ENCODE peak calls at places on chromosomes 4 and X, in five cellular contexts. One of them, this sample, is unnamed.
A peak's percentile ranks its signal among the peaks of the same experiment; 100 is the strongest.

GRCh38 chrX:129540725-129541184 is 696 bp downstream of the OCRL start:
- DNase-seq in left ventricle myocardium inferior: peak; percentile 13
- DNase-seq in fibroblast of the aortic adventitia: peak; percentile 10
- DNase-seq in cardiac muscle cell: no peak
- DNase-seq in HFF-Myc: no peak
- DNase-seq in this sample: no peak

GRCh38 chrX:111352424-111352823 is 59.6 kb downstream of the DCX start:
- DNase-seq in left ventricle myocardium inferior: peak; percentile 23
- DNase-seq in fibroblast of the aortic adventitia: peak; percentile 33
- DNase-seq in HFF-Myc: no peak
- DNase-seq in cardiac muscle cell: peak; percentile 58
- DNase-seq in this sample: peak; percentile 78

GRCh38 chrX:123223859-123224258 is 39.8 kb downstream of the GRIA3 start:
- DNase-seq in cardiac muscle cell: no peak
- DNase-seq in HFF-Myc: no peak
- DNase-seq in left ventricle myocardium inferior: no peak
- DNase-seq in fibroblast of the aortic adventitia: no peak
- DNase-seq in this sample: no peak

GRCh38 chr4:9685692-9686091 is 95.7 kb upstream of the DRD5 start:
- DNase-seq in fibroblast of the aortic adventitia: no peak
- DNase-seq in HFF-Myc: no peak
- DNase-seq in left ventricle myocardium inferior: no peak
- DNase-seq in cardiac muscle cell: no peak
- DNase-seq in this sample: no peak

GRCh38 chrX:139862208-139862607 is 70.6 kb downstream of the ATP11C start:
- DNase-seq in fibroblast of the aortic adventitia: no peak
- DNase-seq in cardiac muscle cell: no peak
- DNase-seq in left ventricle myocardium inferior: no peak
- DNase-seq in HFF-Myc: no peak
- DNase-seq in this sample: no peak

GRCh38 chr4:14853186-14853946 is 148.9 kb upstream of the CPEB2 start:
- DNase-seq in left ventricle myocardium inferior: no peak
- DNase-seq in HFF-Myc: peak; percentile 30
- DNase-seq in cardiac muscle cell: peak; percentile 80
- DNase-seq in fibroblast of the aortic adventitia: peak; percentile 89
- DNase-seq in this sample: peak; percentile 91

GRCh38 chrX:51047950-51048349 is 137.4 kb downstream of the BMP15 start:
- DNase-seq in fibroblast of the aortic adventitia: no peak
- DNase-seq in HFF-Myc: no peak
- DNase-seq in cardiac muscle cell: no peak
- DNase-seq in left ventricle myocardium inferior: no peak
- DNase-seq in this sample: no peak

GRCh38 chr4:110876866-110877265 is 254.0 kb upstream of the PITX2 start:
- DNase-seq in left ventricle myocardium inferior: no peak
- DNase-seq in cardiac muscle cell: no peak
- DNase-seq in fibroblast of the aortic adventitia: no peak
- DNase-seq in HFF-Myc: no peak
- DNase-seq in this sample: no peak

GRCh38 chrX:72003811-72004750 is 93.4 kb downstream of the NHSL2 start:
- DNase-seq in HFF-Myc: peak; percentile 70
- DNase-seq in left ventricle myocardium inferior: peak; percentile 35
- DNase-seq in cardiac muscle cell: peak; percentile 52
- DNase-seq in fibroblast of the aortic adventitia: peak; percentile 61
- DNase-seq in this sample: peak; percentile 56

GRCh38 chr4:154595807-154596206 is 5.3 kb upstream of the FGA start:
- DNase-seq in cardiac muscle cell: no peak
- DNase-seq in left ventricle myocardium inferior: no peak
- DNase-seq in HFF-Myc: no peak
- DNase-seq in fibroblast of the aortic adventitia: no peak
- DNase-seq in this sample: no peak

GRCh38 chr4:955161-955921 is 18.0 kb downstream of the DGKQ start:
- DNase-seq in cardiac muscle cell: no peak
- DNase-seq in fibroblast of the aortic adventitia: no peak
- DNase-seq in left ventricle myocardium inferior: no peak
- DNase-seq in HFF-Myc: no peak
- DNase-seq in this sample: no peak

GRCh38 chr4:134544303-134544761 is 342.7 kb upstream of the PABPC4L start:
- DNase-seq in left ventricle myocardium inferior: no peak
- DNase-seq in cardiac muscle cell: peak; percentile 3
- DNase-seq in HFF-Myc: peak; percentile 46
- DNase-seq in fibroblast of the aortic adventitia: peak; percentile 11
- DNase-seq in this sample: peak; percentile 65

GRCh38 chr4:53919605-53920004 is 144.8 kb downstream of the CHIC2 start:
- DNase-seq in left ventricle myocardium inferior: no peak
- DNase-seq in HFF-Myc: no peak
- DNase-seq in fibroblast of the aortic adventitia: peak; percentile 38
- DNase-seq in cardiac muscle cell: no peak
- DNase-seq in this sample: no peak

GRCh38 chr4:102612824-102613366 is 111.7 kb downstream of the NFKB1 start:
- DNase-seq in HFF-Myc: no peak
- DNase-seq in left ventricle myocardium inferior: no peak
- DNase-seq in cardiac muscle cell: no peak
- DNase-seq in fibroblast of the aortic adventitia: no peak
- DNase-seq in this sample: no peak

GRCh38 chr4:156865391-156865790 is 106.2 kb downstream of the PDGFC start:
- DNase-seq in fibroblast of the aortic adventitia: no peak
- DNase-seq in HFF-Myc: no peak
- DNase-seq in left ventricle myocardium inferior: no peak
- DNase-seq in cardiac muscle cell: no peak
- DNase-seq in this sample: no peak

GRCh38 chrX:139920306-139920705 is 12.5 kb downstream of the ATP11C start:
- DNase-seq in HFF-Myc: no peak
- DNase-seq in left ventricle myocardium inferior: no peak
- DNase-seq in fibroblast of the aortic adventitia: peak; percentile 57
- DNase-seq in cardiac muscle cell: peak; percentile 53
- DNase-seq in this sample: no peak

GRCh38 chrX:122833230-122833629 is 350.8 kb upstream of the GRIA3 start:
- DNase-seq in left ventricle myocardium inferior: no peak
- DNase-seq in fibroblast of the aortic adventitia: no peak
- DNase-seq in HFF-Myc: no peak
- DNase-seq in cardiac muscle cell: no peak
- DNase-seq in this sample: no peak

GRCh38 chrX:110045421-110045820 is 42.5 kb downstream of the TMEM164 start:
- DNase-seq in HFF-Myc: no peak
- DNase-seq in left ventricle myocardium inferior: no peak
- DNase-seq in fibroblast of the aortic adventitia: no peak
- DNase-seq in cardiac muscle cell: no peak
- DNase-seq in this sample: no peak

GRCh38 chr4:147194107-147194506 is 248.4 kb upstream of the TTC29 start:
- DNase-seq in HFF-Myc: no peak
- DNase-seq in left ventricle myocardium inferior: no peak
- DNase-seq in cardiac muscle cell: peak; percentile 44
- DNase-seq in fibroblast of the aortic adventitia: peak; percentile 14
- DNase-seq in this sample: no peak

GRCh38 chr4:85756938-85757337 is 282.0 kb downstream of the ARHGAP24 start:
- DNase-seq in left ventricle myocardium inferior: no peak
- DNase-seq in fibroblast of the aortic adventitia: peak; percentile 83
- DNase-seq in HFF-Myc: no peak
- DNase-seq in cardiac muscle cell: peak; percentile 80
- DNase-seq in this sample: peak; percentile 45

GRCh38 chrX:152640039-152640818 is 2.5 kb downstream of the GABRQ start:
- DNase-seq in left ventricle myocardium inferior: no peak
- DNase-seq in HFF-Myc: no peak
- DNase-seq in fibroblast of the aortic adventitia: peak; percentile 1
- DNase-seq in cardiac muscle cell: peak; percentile 2
- DNase-seq in this sample: peak; percentile 21

GRCh38 chrX:154029439-154029838 is 9.7 kb upstream of the IRAK1 start:
- DNase-seq in cardiac muscle cell: no peak
- DNase-seq in fibroblast of the aortic adventitia: no peak
- DNase-seq in left ventricle myocardium inferior: no peak
- DNase-seq in HFF-Myc: no peak
- DNase-seq in this sample: no peak

GRCh38 chrX:43679058-43679457 is 23.0 kb downstream of the MAOA start:
- DNase-seq in HFF-Myc: no peak
- DNase-seq in cardiac muscle cell: no peak
- DNase-seq in left ventricle myocardium inferior: no peak
- DNase-seq in fibroblast of the aortic adventitia: no peak
- DNase-seq in this sample: no peak

GRCh38 chrX:21798677-21799219 is 40.7 kb upstream of the MBTPS2 start:
- DNase-seq in cardiac muscle cell: peak; percentile 9
- DNase-seq in HFF-Myc: no peak
- DNase-seq in fibroblast of the aortic adventitia: peak; percentile 45
- DNase-seq in left ventricle myocardium inferior: no peak
- DNase-seq in this sample: peak; percentile 80

GRCh38 chr4:82643994-82644730 is 82.4 kb upstream of the TMEM150C start:
- DNase-seq in fibroblast of the aortic adventitia: peak; percentile 29
- DNase-seq in left ventricle myocardium inferior: no peak
- DNase-seq in cardiac muscle cell: peak; percentile 45
- DNase-seq in HFF-Myc: peak; percentile 17
- DNase-seq in this sample: peak; percentile 57

GRCh38 chr4:127936974-127937373 is 28.0 kb downstream of the MFSD8 start:
- DNase-seq in cardiac muscle cell: peak; percentile 35
- DNase-seq in HFF-Myc: no peak
- DNase-seq in fibroblast of the aortic adventitia: peak; percentile 52
- DNase-seq in left ventricle myocardium inferior: no peak
- DNase-seq in this sample: peak; percentile 35

GRCh38 chr4:61004651-61005170 is 195.4 kb upstream of the ADGRL3 start:
- DNase-seq in fibroblast of the aortic adventitia: no peak
- DNase-seq in cardiac muscle cell: no peak
- DNase-seq in HFF-Myc: no peak
- DNase-seq in left ventricle myocardium inferior: no peak
- DNase-seq in this sample: no peak

GRCh38 chrX:49838374-49838773 is 9.3 kb downstream of the PAGE4 start:
- DNase-seq in left ventricle myocardium inferior: no peak
- DNase-seq in cardiac muscle cell: peak; percentile 24
- DNase-seq in fibroblast of the aortic adventitia: peak; percentile 35
- DNase-seq in HFF-Myc: no peak
- DNase-seq in this sample: peak; percentile 16

DNA sequence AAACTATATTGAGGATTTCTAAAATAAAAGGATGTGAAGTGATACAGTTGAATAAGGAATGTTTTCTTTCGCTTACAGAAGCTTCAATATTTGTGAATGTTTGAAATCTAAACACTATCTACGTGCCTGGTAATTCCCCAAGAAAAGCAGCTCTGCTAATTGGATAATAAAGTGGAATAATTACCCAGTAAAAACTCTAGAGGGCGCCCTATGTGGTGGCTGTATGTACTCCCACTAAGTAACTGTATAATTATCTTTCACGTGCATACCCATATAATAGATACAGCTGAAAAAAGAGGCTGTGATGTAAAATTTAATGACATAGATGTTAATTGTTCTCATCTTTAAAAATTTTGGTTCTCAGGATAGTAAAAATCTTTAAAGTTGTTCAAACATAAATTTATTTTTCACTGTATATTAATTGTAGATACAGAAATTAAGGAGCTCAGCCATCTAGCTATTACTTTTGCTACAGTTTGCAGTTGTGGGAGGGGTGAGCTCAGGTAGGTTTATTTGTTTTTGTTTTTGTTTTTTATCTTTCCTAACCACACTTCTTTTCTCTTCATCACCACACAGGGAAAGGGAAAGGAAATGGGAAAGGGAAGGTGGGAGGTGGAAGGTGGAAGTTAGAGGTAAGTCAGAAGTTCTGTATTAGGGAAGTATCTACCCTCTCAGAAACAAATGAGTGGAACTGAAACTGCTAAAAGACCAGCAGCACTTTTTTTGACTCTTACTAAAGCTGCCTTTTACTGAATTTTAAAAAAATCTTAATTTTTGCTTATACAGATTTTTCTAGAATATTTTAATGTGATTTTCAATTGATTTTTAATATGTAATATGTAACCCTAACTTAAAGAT is 151.7 kb upstream of the RPS6KA6 start:
- DNase-seq in HFF-Myc: no peak
- DNase-seq in left ventricle myocardium inferior: no peak
- DNase-seq in fibroblast of the aortic adventitia: peak; percentile 40
- DNase-seq in cardiac muscle cell: peak; percentile 35
- DNase-seq in this sample: peak; percentile 22
- TF ChIP-seq CTCF in HFF-Myc: peak; percentile 39
- TF ChIP-seq CTCF in left ventricle myocardium inferior: peak; percentile 60
- TF ChIP-seq CTCF in fibroblast of the aortic adventitia: peak; percentile 63
- TF ChIP-seq CTCF in cardiac muscle cell: peak; percentile 54
- TF ChIP-seq CTCF in this sample: peak; percentile 53

GRCh38 chr4:57122959-57123358 is 12.8 kb upstream of the IGFBP7 start:
- DNase-seq in left ventricle myocardium inferior: no peak
- DNase-seq in fibroblast of the aortic adventitia: no peak
- DNase-seq in HFF-Myc: no peak
- DNase-seq in cardiac muscle cell: no peak
- DNase-seq in this sample: no peak

GRCh38 chr4:57124145-57124544 is 14.0 kb upstream of the IGFBP7 start:
- DNase-seq in left ventricle myocardium inferior: no peak
- DNase-seq in cardiac muscle cell: peak; percentile 80
- DNase-seq in HFF-Myc: no peak
- DNase-seq in fibroblast of the aortic adventitia: peak; percentile 57
- DNase-seq in this sample: no peak

GRCh38 chr4:57116245-57116644 is 6.1 kb upstream of the IGFBP7 start:
- DNase-seq in HFF-Myc: no peak
- DNase-seq in fibroblast of the aortic adventitia: no peak
- DNase-seq in cardiac muscle cell: no peak
- DNase-seq in left ventricle myocardium inferior: no peak
- DNase-seq in this sample: no peak

GRCh38 chr4:57114973-57115372 is 4.8 kb upstream of the IGFBP7 start:
- DNase-seq in HFF-Myc: no peak
- DNase-seq in fibroblast of the aortic adventitia: peak; percentile 45
- DNase-seq in left ventricle myocardium inferior: no peak
- DNase-seq in cardiac muscle cell: peak; percentile 43
- DNase-seq in this sample: peak; percentile 62

GRCh38 chr4:57119054-57119651 is 9.0 kb upstream of the IGFBP7 start:
- DNase-seq in fibroblast of the aortic adventitia: peak; percentile 96
- DNase-seq in left ventricle myocardium inferior: peak; percentile 55
- DNase-seq in cardiac muscle cell: peak; percentile 95
- DNase-seq in HFF-Myc: peak; percentile 81
- DNase-seq in this sample: peak; percentile 93
- H3K4me3 ChIP-seq in fibroblast of the aortic adventitia: peak overlapping the region; percentile 58
- H3K4me3 ChIP-seq in left ventricle myocardium inferior: peak overlapping the region; percentile 46
- H3K4me3 ChIP-seq in cardiac muscle cell: no peak overlapping the region
- H3K4me3 ChIP-seq in HFF-Myc: peak overlapping the region; percentile 22
- H3K4me3 ChIP-seq in this sample: no peak overlapping the region

GRCh38 chr4:172207258-172207657 is 394.1 kb downstream of the GALNTL6 start:
- DNase-seq in cardiac muscle cell: no peak
- DNase-seq in left ventricle myocardium inferior: no peak
- DNase-seq in HFF-Myc: no peak
- DNase-seq in fibroblast of the aortic adventitia: no peak
- DNase-seq in this sample: no peak

DNA sequence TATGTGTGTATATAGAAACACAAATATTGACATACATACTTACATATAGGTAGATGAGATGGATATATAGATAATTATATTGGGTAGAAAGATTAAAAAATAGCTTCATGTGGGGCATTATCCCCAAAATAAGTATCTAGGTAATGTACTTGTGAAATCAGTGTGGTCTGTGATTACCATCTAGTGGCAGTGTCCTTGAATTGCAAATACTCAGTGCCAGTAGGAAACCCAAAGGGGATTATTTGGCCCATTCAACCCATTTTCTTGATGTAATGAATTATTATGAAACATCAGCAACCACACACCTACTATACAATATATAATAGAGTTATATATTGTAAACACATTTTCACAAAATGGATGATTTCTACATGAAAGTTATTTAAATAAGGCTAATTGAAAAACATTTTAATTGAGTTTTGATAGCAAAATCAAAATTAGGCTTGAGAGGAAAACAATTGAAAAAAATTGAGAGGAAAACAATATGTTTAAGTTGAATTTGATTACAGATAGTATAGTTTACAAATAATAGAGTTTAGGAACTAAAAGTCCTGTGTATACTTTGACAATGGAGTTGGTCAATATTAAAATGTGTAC is 389.4 kb downstream of the GALNTL6 start:
- DNase-seq in left ventricle myocardium inferior: no peak
- DNase-seq in fibroblast of the aortic adventitia: peak; percentile 8
- DNase-seq in HFF-Myc: peak; percentile 12
- DNase-seq in cardiac muscle cell: peak; percentile 32
- DNase-seq in this sample: peak; percentile 44
- TF ChIP-seq CTCF in left ventricle myocardium inferior: peak; percentile 38
- TF ChIP-seq CTCF in fibroblast of the aortic adventitia: peak; percentile 26
- TF ChIP-seq CTCF in HFF-Myc: peak; percentile 54
- TF ChIP-seq CTCF in cardiac muscle cell: peak; percentile 48
- TF ChIP-seq CTCF in this sample: peak; percentile 69

GRCh38 chr4:26459756-26460530 is 30.3 kb downstream of the CCKAR start:
- DNase-seq in left ventricle myocardium inferior: no peak
- DNase-seq in cardiac muscle cell: no peak
- DNase-seq in HFF-Myc: no peak
- DNase-seq in fibroblast of the aortic adventitia: peak; percentile 39
- DNase-seq in this sample: peak; percentile 51
- H3K4me3 ChIP-seq in left ventricle myocardium inferior: no peak overlapping the region
- H3K4me3 ChIP-seq in cardiac muscle cell: no peak overlapping the region
- H3K4me3 ChIP-seq in HFF-Myc: no peak overlapping the region
- H3K4me3 ChIP-seq in fibroblast of the aortic adventitia: no peak overlapping the region
- H3K4me3 ChIP-seq in this sample: no peak overlapping the region